ENCODE peak calls at places on chromosomes 16 and 17, in ten cellular contexts. One of them, this sample, is unnamed.

GRCh38 chr17:6061290-6061689 is 8.9 kb upstream of the WSCD1 start:
- DNase-seq in psoas muscle: peak; percentile 30
- DNase-seq in ELF-1: no peak
- DNase-seq in NCI-H1105: no peak
- DNase-seq in endodermal cell: no peak
- DNase-seq in activated gamma-delta T cell: no peak
- DNase-seq in gastrocnemius medialis: peak; percentile 44
- DNase-seq in naive thymus-derived CD8-positive, alpha-beta T cell: no peak
- DNase-seq in stimulated activated CD4-positive, alpha-beta T cell treated with anti-CD3 and anti-CD28 coated beads, Interleukin-4, amount 100 ng/mL, for 4 hours: no peak
- DNase-seq in C1 segment of cervical spinal cord: no peak
- DNase-seq in this sample: no peak

GRCh38 chr16:86828653-86829052 is 250.3 kb downstream of the FOXL1 start:
- DNase-seq in psoas muscle: no peak
- DNase-seq in ELF-1: no peak
- DNase-seq in NCI-H1105: no peak
- DNase-seq in endodermal cell: no peak
- DNase-seq in activated gamma-delta T cell: no peak
- DNase-seq in gastrocnemius medialis: no peak
- DNase-seq in naive thymus-derived CD8-positive, alpha-beta T cell: no peak
- DNase-seq in stimulated activated CD4-positive, alpha-beta T cell treated with anti-CD3 and anti-CD28 coated beads, Interleukin-4, amount 100 ng/mL, for 4 hours: no peak
- DNase-seq in C1 segment of cervical spinal cord: no peak
- DNase-seq in this sample: no peak

GRCh38 chr17:39699818-39700147 is at the start of gene ERBB2:
- DNase-seq in psoas muscle: peak; percentile 70
- DNase-seq in ELF-1: peak; percentile 85
- DNase-seq in NCI-H1105: no peak
- DNase-seq in endodermal cell: peak; percentile 95
- DNase-seq in activated gamma-delta T cell: no peak
- DNase-seq in gastrocnemius medialis: peak; percentile 67
- DNase-seq in naive thymus-derived CD8-positive, alpha-beta T cell: no peak
- DNase-seq in stimulated activated CD4-positive, alpha-beta T cell treated with anti-CD3 and anti-CD28 coated beads, Interleukin-4, amount 100 ng/mL, for 4 hours: no peak
- DNase-seq in C1 segment of cervical spinal cord: peak; percentile 10
- DNase-seq in this sample: peak; percentile 90

GRCh38 chr16:20768121-20768520 is 4.3 kb downstream of the ACSM3 start:
- DNase-seq in psoas muscle: no peak
- DNase-seq in ELF-1: no peak
- DNase-seq in NCI-H1105: no peak
- DNase-seq in endodermal cell: no peak
- DNase-seq in activated gamma-delta T cell: no peak
- DNase-seq in gastrocnemius medialis: no peak
- DNase-seq in naive thymus-derived CD8-positive, alpha-beta T cell: no peak
- DNase-seq in stimulated activated CD4-positive, alpha-beta T cell treated with anti-CD3 and anti-CD28 coated beads, Interleukin-4, amount 100 ng/mL, for 4 hours: no peak
- DNase-seq in C1 segment of cervical spinal cord: no peak
- DNase-seq in this sample: no peak

GRCh38 chr16:67459858-67460144 is 21.2 kb downstream of the ATP6V0D1 start:
- DNase-seq in psoas muscle: peak; percentile 46
- DNase-seq in ELF-1: no peak
- DNase-seq in NCI-H1105: no peak
- DNase-seq in endodermal cell: no peak
- DNase-seq in activated gamma-delta T cell: no peak
- DNase-seq in gastrocnemius medialis: no peak
- DNase-seq in naive thymus-derived CD8-positive, alpha-beta T cell: no peak
- DNase-seq in stimulated activated CD4-positive, alpha-beta T cell treated with anti-CD3 and anti-CD28 coated beads, Interleukin-4, amount 100 ng/mL, for 4 hours: no peak
- DNase-seq in C1 segment of cervical spinal cord: no peak
- DNase-seq in this sample: no peak

GRCh38 chr17:82837586-82838320 is 2.1 kb downstream of the ZNF750 start:
- DNase-seq in psoas muscle: no peak
- DNase-seq in ELF-1: no peak
- DNase-seq in NCI-H1105: no peak
- DNase-seq in endodermal cell: no peak
- DNase-seq in activated gamma-delta T cell: no peak
- DNase-seq in gastrocnemius medialis: peak; percentile 48
- DNase-seq in naive thymus-derived CD8-positive, alpha-beta T cell: no peak
- DNase-seq in stimulated activated CD4-positive, alpha-beta T cell treated with anti-CD3 and anti-CD28 coated beads, Interleukin-4, amount 100 ng/mL, for 4 hours: no peak
- DNase-seq in C1 segment of cervical spinal cord: no peak
- DNase-seq in this sample: no peak

GRCh38 chr16:89855986-89856385 is 17.4 kb upstream of the TCF25 start:
- DNase-seq in psoas muscle: no peak
- DNase-seq in ELF-1: no peak
- DNase-seq in NCI-H1105: no peak
- DNase-seq in endodermal cell: peak; percentile 38
- DNase-seq in activated gamma-delta T cell: no peak
- DNase-seq in gastrocnemius medialis: no peak
- DNase-seq in naive thymus-derived CD8-positive, alpha-beta T cell: no peak
- DNase-seq in stimulated activated CD4-positive, alpha-beta T cell treated with anti-CD3 and anti-CD28 coated beads, Interleukin-4, amount 100 ng/mL, for 4 hours: no peak
- DNase-seq in C1 segment of cervical spinal cord: no peak
- DNase-seq in this sample: no peak

GRCh38 chr17:45294506-45294905 is 22.3 kb downstream of the MAP3K14 start:
- DNase-seq in psoas muscle: no peak
- DNase-seq in ELF-1: no peak
- DNase-seq in NCI-H1105: no peak
- DNase-seq in endodermal cell: no peak
- DNase-seq in activated gamma-delta T cell: no peak
- DNase-seq in gastrocnemius medialis: peak; percentile 79
- DNase-seq in naive thymus-derived CD8-positive, alpha-beta T cell: no peak
- DNase-seq in stimulated activated CD4-positive, alpha-beta T cell treated with anti-CD3 and anti-CD28 coated beads, Interleukin-4, amount 100 ng/mL, for 4 hours: no peak
- DNase-seq in C1 segment of cervical spinal cord: no peak
- DNase-seq in this sample: no peak

GRCh38 chr16:86099326-86099725 is 200.4 kb downstream of the IRF8 start:
- DNase-seq in psoas muscle: no peak
- DNase-seq in ELF-1: no peak
- DNase-seq in NCI-H1105: no peak
- DNase-seq in endodermal cell: peak; percentile 65
- DNase-seq in activated gamma-delta T cell: no peak
- DNase-seq in gastrocnemius medialis: no peak
- DNase-seq in naive thymus-derived CD8-positive, alpha-beta T cell: no peak
- DNase-seq in stimulated activated CD4-positive, alpha-beta T cell treated with anti-CD3 and anti-CD28 coated beads, Interleukin-4, amount 100 ng/mL, for 4 hours: no peak
- DNase-seq in C1 segment of cervical spinal cord: no peak
- DNase-seq in this sample: peak; percentile 25

GRCh38 chr17:47733047-47733413 is at the start of gene TBX21:
- DNase-seq in psoas muscle: peak; percentile 67
- DNase-seq in ELF-1: peak; percentile 55
- DNase-seq in NCI-H1105: peak; percentile 67
- DNase-seq in endodermal cell: peak; percentile 97
- DNase-seq in activated gamma-delta T cell: peak; percentile 81
- DNase-seq in gastrocnemius medialis: peak; percentile 38
- DNase-seq in naive thymus-derived CD8-positive, alpha-beta T cell: peak; percentile 80
- DNase-seq in stimulated activated CD4-positive, alpha-beta T cell treated with anti-CD3 and anti-CD28 coated beads, Interleukin-4, amount 100 ng/mL, for 4 hours: peak; percentile 91
- DNase-seq in C1 segment of cervical spinal cord: no peak
- DNase-seq in this sample: peak; percentile 91

GRCh38 chr16:89958596-89958995 is 10.0 kb downstream of the DEF8 start:
- DNase-seq in psoas muscle: no peak
- DNase-seq in ELF-1: no peak
- DNase-seq in NCI-H1105: no peak
- DNase-seq in endodermal cell: no peak
- DNase-seq in activated gamma-delta T cell: no peak
- DNase-seq in gastrocnemius medialis: no peak
- DNase-seq in naive thymus-derived CD8-positive, alpha-beta T cell: no peak
- DNase-seq in stimulated activated CD4-positive, alpha-beta T cell treated with anti-CD3 and anti-CD28 coated beads, Interleukin-4, amount 100 ng/mL, for 4 hours: no peak
- DNase-seq in C1 segment of cervical spinal cord: no peak
- DNase-seq in this sample: no peak

GRCh38 chr17:29136998-29137730 is 43.0 kb downstream of the MYO18A start:
- DNase-seq in psoas muscle: no peak
- DNase-seq in ELF-1: no peak
- DNase-seq in NCI-H1105: no peak
- DNase-seq in endodermal cell: no peak
- DNase-seq in activated gamma-delta T cell: no peak
- DNase-seq in gastrocnemius medialis: no peak
- DNase-seq in naive thymus-derived CD8-positive, alpha-beta T cell: no peak
- DNase-seq in stimulated activated CD4-positive, alpha-beta T cell treated with anti-CD3 and anti-CD28 coated beads, Interleukin-4, amount 100 ng/mL, for 4 hours: no peak
- DNase-seq in C1 segment of cervical spinal cord: no peak
- DNase-seq in this sample: no peak

GRCh38 chr16:55540221-55540620 is 26.3 kb upstream of the CAPNS2 start:
- DNase-seq in psoas muscle: no peak
- DNase-seq in ELF-1: no peak
- DNase-seq in NCI-H1105: no peak
- DNase-seq in endodermal cell: no peak
- DNase-seq in activated gamma-delta T cell: no peak
- DNase-seq in gastrocnemius medialis: no peak
- DNase-seq in naive thymus-derived CD8-positive, alpha-beta T cell: no peak
- DNase-seq in stimulated activated CD4-positive, alpha-beta T cell treated with anti-CD3 and anti-CD28 coated beads, Interleukin-4, amount 100 ng/mL, for 4 hours: no peak
- DNase-seq in C1 segment of cervical spinal cord: no peak
- DNase-seq in this sample: no peak

GRCh38 chr16:82793550-82794244 is 166.9 kb downstream of the CDH13 start:
- DNase-seq in psoas muscle: no peak
- DNase-seq in ELF-1: no peak
- DNase-seq in NCI-H1105: no peak
- DNase-seq in endodermal cell: no peak
- DNase-seq in activated gamma-delta T cell: no peak
- DNase-seq in gastrocnemius medialis: no peak
- DNase-seq in naive thymus-derived CD8-positive, alpha-beta T cell: no peak
- DNase-seq in stimulated activated CD4-positive, alpha-beta T cell treated with anti-CD3 and anti-CD28 coated beads, Interleukin-4, amount 100 ng/mL, for 4 hours: no peak
- DNase-seq in C1 segment of cervical spinal cord: no peak
- DNase-seq in this sample: no peak

GRCh38 chr16:57603110-57604024 is 25.1 kb upstream of the ADGRG1 start:
- DNase-seq in psoas muscle: no peak
- DNase-seq in ELF-1: no peak
- DNase-seq in NCI-H1105: no peak
- DNase-seq in endodermal cell: peak; percentile 40
- DNase-seq in activated gamma-delta T cell: no peak
- DNase-seq in gastrocnemius medialis: no peak
- DNase-seq in naive thymus-derived CD8-positive, alpha-beta T cell: no peak
- DNase-seq in stimulated activated CD4-positive, alpha-beta T cell treated with anti-CD3 and anti-CD28 coated beads, Interleukin-4, amount 100 ng/mL, for 4 hours: no peak
- DNase-seq in C1 segment of cervical spinal cord: no peak
- DNase-seq in this sample: no peak

GRCh38 chr16:65958096-65958495 is 408.4 kb upstream of the CDH5 start:
- DNase-seq in psoas muscle: no peak
- DNase-seq in ELF-1: no peak
- DNase-seq in NCI-H1105: no peak
- DNase-seq in endodermal cell: no peak
- DNase-seq in activated gamma-delta T cell: no peak
- DNase-seq in gastrocnemius medialis: no peak
- DNase-seq in naive thymus-derived CD8-positive, alpha-beta T cell: no peak
- DNase-seq in stimulated activated CD4-positive, alpha-beta T cell treated with anti-CD3 and anti-CD28 coated beads, Interleukin-4, amount 100 ng/mL, for 4 hours: no peak
- DNase-seq in C1 segment of cervical spinal cord: no peak
- DNase-seq in this sample: peak; percentile 18

GRCh38 chr16:84055366-84055765 is 12.8 kb upstream of the SLC38A8 start:
- DNase-seq in psoas muscle: no peak
- DNase-seq in ELF-1: no peak
- DNase-seq in NCI-H1105: no peak
- DNase-seq in endodermal cell: no peak
- DNase-seq in activated gamma-delta T cell: no peak
- DNase-seq in gastrocnemius medialis: no peak
- DNase-seq in naive thymus-derived CD8-positive, alpha-beta T cell: no peak
- DNase-seq in stimulated activated CD4-positive, alpha-beta T cell treated with anti-CD3 and anti-CD28 coated beads, Interleukin-4, amount 100 ng/mL, for 4 hours: no peak
- DNase-seq in C1 segment of cervical spinal cord: no peak
- DNase-seq in this sample: no peak

GRCh38 chr17:596763-597644 is 117.6 kb downstream of the VPS53 start:
- DNase-seq in psoas muscle: no peak
- DNase-seq in ELF-1: no peak
- DNase-seq in NCI-H1105: no peak
- DNase-seq in endodermal cell: no peak
- DNase-seq in activated gamma-delta T cell: no peak
- DNase-seq in gastrocnemius medialis: no peak
- DNase-seq in naive thymus-derived CD8-positive, alpha-beta T cell: no peak
- DNase-seq in stimulated activated CD4-positive, alpha-beta T cell treated with anti-CD3 and anti-CD28 coated beads, Interleukin-4, amount 100 ng/mL, for 4 hours: peak; percentile 9
- DNase-seq in C1 segment of cervical spinal cord: no peak
- DNase-seq in this sample: no peak

GRCh38 chr17:79607941-79608728 is 2.7 kb downstream of the RBFOX3 start:
- DNase-seq in psoas muscle: no peak
- DNase-seq in ELF-1: peak; percentile 92
- DNase-seq in NCI-H1105: no peak
- DNase-seq in endodermal cell: peak; percentile 96
- DNase-seq in activated gamma-delta T cell: no peak
- DNase-seq in gastrocnemius medialis: no peak
- DNase-seq in naive thymus-derived CD8-positive, alpha-beta T cell: no peak
- DNase-seq in stimulated activated CD4-positive, alpha-beta T cell treated with anti-CD3 and anti-CD28 coated beads, Interleukin-4, amount 100 ng/mL, for 4 hours: no peak
- DNase-seq in C1 segment of cervical spinal cord: no peak
- DNase-seq in this sample: peak; percentile 85

GRCh38 chr17:45261577-45262515 is at the start of gene SPATA32:
- DNase-seq in psoas muscle: peak; percentile 63
- DNase-seq in ELF-1: peak; percentile 75
- DNase-seq in NCI-H1105: no peak
- DNase-seq in endodermal cell: peak; percentile 89
- DNase-seq in activated gamma-delta T cell: peak; percentile 48
- DNase-seq in gastrocnemius medialis: no peak
- DNase-seq in naive thymus-derived CD8-positive, alpha-beta T cell: peak; percentile 69
- DNase-seq in stimulated activated CD4-positive, alpha-beta T cell treated with anti-CD3 and anti-CD28 coated beads, Interleukin-4, amount 100 ng/mL, for 4 hours: peak; percentile 62
- DNase-seq in C1 segment of cervical spinal cord: peak; percentile 10
- DNase-seq in this sample: peak; percentile 75

GRCh38 chr17:65901394-65901793 is 290.5 kb downstream of the CEP112 start:
- DNase-seq in psoas muscle: no peak
- DNase-seq in ELF-1: no peak
- DNase-seq in NCI-H1105: no peak
- DNase-seq in endodermal cell: no peak
- DNase-seq in activated gamma-delta T cell: no peak
- DNase-seq in gastrocnemius medialis: no peak
- DNase-seq in naive thymus-derived CD8-positive, alpha-beta T cell: no peak
- DNase-seq in stimulated activated CD4-positive, alpha-beta T cell treated with anti-CD3 and anti-CD28 coated beads, Interleukin-4, amount 100 ng/mL, for 4 hours: no peak
- DNase-seq in C1 segment of cervical spinal cord: no peak
- DNase-seq in this sample: no peak

GRCh38 chr17:76000755-76001521 is at the start of gene CDK3:
- DNase-seq in psoas muscle: no peak
- DNase-seq in ELF-1: no peak
- DNase-seq in NCI-H1105: no peak
- DNase-seq in endodermal cell: no peak
- DNase-seq in activated gamma-delta T cell: no peak
- DNase-seq in gastrocnemius medialis: no peak
- DNase-seq in naive thymus-derived CD8-positive, alpha-beta T cell: no peak
- DNase-seq in stimulated activated CD4-positive, alpha-beta T cell treated with anti-CD3 and anti-CD28 coated beads, Interleukin-4, amount 100 ng/mL, for 4 hours: no peak
- DNase-seq in C1 segment of cervical spinal cord: no peak
- DNase-seq in this sample: no peak

GRCh38 chr16:14268073-14268472 is 197.0 kb downstream of the MRTFB start:
- DNase-seq in psoas muscle: no peak
- DNase-seq in ELF-1: no peak
- DNase-seq in NCI-H1105: no peak
- DNase-seq in endodermal cell: no peak
- DNase-seq in activated gamma-delta T cell: no peak
- DNase-seq in gastrocnemius medialis: no peak
- DNase-seq in naive thymus-derived CD8-positive, alpha-beta T cell: no peak
- DNase-seq in stimulated activated CD4-positive, alpha-beta T cell treated with anti-CD3 and anti-CD28 coated beads, Interleukin-4, amount 100 ng/mL, for 4 hours: no peak
- DNase-seq in C1 segment of cervical spinal cord: no peak
- DNase-seq in this sample: no peak

GRCh38 chr17:35283767-35284166 is 40.9 kb downstream of the SLFN5 start:
- DNase-seq in psoas muscle: no peak
- DNase-seq in ELF-1: no peak
- DNase-seq in NCI-H1105: no peak
- DNase-seq in endodermal cell: no peak
- DNase-seq in activated gamma-delta T cell: no peak
- DNase-seq in gastrocnemius medialis: no peak
- DNase-seq in naive thymus-derived CD8-positive, alpha-beta T cell: no peak
- DNase-seq in stimulated activated CD4-positive, alpha-beta T cell treated with anti-CD3 and anti-CD28 coated beads, Interleukin-4, amount 100 ng/mL, for 4 hours: no peak
- DNase-seq in C1 segment of cervical spinal cord: no peak
- DNase-seq in this sample: no peak

This sample was measured in mesendoderm.